ENCODE peak calls at places on chromosomes 6 and 20, in seven cellular contexts. K, P, R, B, J, F and Y are unnamed samples.

GRCh38 chr6:146700078-146700686 is 101.4 kb downstream of the ADGB start:
- DNase-seq in F (peak), K (no peak), P (peak), R (no peak), B (peak), J (peak), Y (peak)

GRCh38 chr20:59778615-59779200 is 154.7 kb downstream of the SYCP2 start:
- DNase-seq in F (no peak), R (peak), P (no peak), J (no peak), K (no peak), B (no peak), Y (no peak)

GRCh38 chr6:145891126-145891525 is 73.0 kb downstream of the SHPRH start:
- DNase-seq in P (no peak), R (no peak), K (no peak), J (no peak), F (no peak), B (no peak), Y (no peak)

GRCh38 chr20:36808317-36809257 is 35.0 kb upstream of the DSN1 start:
- DNase-seq in P (peak), R (no peak), B (no peak), F (peak), J (peak), K (peak), Y (no peak)

GRCh38 chr6:85561750-85562357 is 31.8 kb downstream of the SNX14 start:
- DNase-seq in B (no peak), F (no peak), K (no peak), J (no peak), R (no peak), P (no peak), Y (no peak)

GRCh38 chr6:131980338-131980790 is 29.2 kb upstream of the CCN2 start:
- DNase-seq in K (no peak), F (no peak), B (no peak), J (no peak), P (no peak), R (no peak), Y (no peak)

GRCh38 chr6:117547688-117548621 is 54.4 kb downstream of the GOPC start:
- DNase-seq in P (peak), J (no peak), K (peak), B (peak), F (no peak), R (no peak), Y (no peak)

GRCh38 chr20:62141043-62141396 is 2.2 kb downstream of the PSMA7 start:
- DNase-seq in P (no peak), K (no peak), F (no peak), J (no peak), B (no peak), R (no peak), Y (no peak)

GRCh38 chr20:16424780-16425179 is 148.5 kb downstream of the KIF16B start:
- DNase-seq in J (no peak), P (no peak), B (no peak), F (no peak), K (no peak), R (no peak), Y (no peak)

GRCh38 chr20:62571667-62572344 is 70.5 kb upstream of the SLCO4A1 start:
- DNase-seq in B (no peak), R (no peak), J (peak), K (no peak), F (peak), P (peak), Y (no peak)

GRCh38 chr6:109025639-109026038 is 69.0 kb downstream of the SESN1 start:
- DNase-seq in J (no peak), P (no peak), F (no peak), K (no peak), B (no peak), R (no peak), Y (no peak)

GRCh38 chr6:155883334-155883731 is 427.7 kb upstream of the NOX3 start:
- DNase-seq in P (no peak), B (no peak), K (no peak), F (no peak), R (no peak), J (no peak), Y (no peak)

GRCh38 chr20:20561841-20562240 is 150.6 kb downstream of the RALGAPA2 start:
- DNase-seq in B (no peak), K (no peak), J (no peak), R (no peak), F (no peak), P (no peak), Y (no peak)

GRCh38 chr6:153553627-153554026 is 422.5 kb upstream of the RGS17 start:
- DNase-seq in P (no peak), F (no peak), J (peak), R (no peak), B (no peak), K (no peak), Y (no peak)

GRCh38 chr6:99813565-99813964 is 180.5 kb downstream of the MCHR2 start:
- DNase-seq in K (no peak), F (no peak), R (no peak), P (no peak), J (no peak), B (no peak), Y (no peak)

GRCh38 chr6:137920331-137920730 is 53.3 kb downstream of the TNFAIP3 start:
- DNase-seq in R (no peak), F (no peak), B (no peak), J (no peak), P (no peak), K (no peak), Y (no peak)

GRCh38 chr6:160978141-160978926 is 13.2 kb upstream of the MAP3K4 start:
- DNase-seq in R (peak), K (no peak), J (no peak), P (no peak), B (no peak), F (no peak), Y (no peak)

GRCh38 chr6:127949251-127949650 is 48.4 kb upstream of the THEMIS start:
- DNase-seq in B (no peak), R (no peak), F (no peak), J (no peak), P (no peak), K (no peak), Y (no peak)

GRCh38 chr20:50783903-50784302 is 11.0 kb upstream of the BCAS4 start:
- DNase-seq in P (no peak), B (no peak), R (no peak), J (no peak), K (peak), F (no peak), Y (no peak)

GRCh38 chr20:5113615-5113986 is 6.2 kb downstream of the PCNA start:
- DNase-seq in B (no peak), R (no peak), K (no peak), F (no peak), J (no peak), P (no peak), Y (no peak)

GRCh38 chr6:32369678-32370077 is 2.0 kb downstream of the TSBP1 start:
- DNase-seq in F (no peak), B (no peak), J (peak), P (no peak), K (no peak), R (no peak), Y (no peak)

GRCh38 chr6:151370509-151371078 is 20.8 kb downstream of the ZBTB2 start:
- DNase-seq in R (no peak), J (no peak), P (no peak), K (no peak), F (no peak), B (no peak), Y (no peak)

GRCh38 chr20:43803276-43803675 is 76.5 kb upstream of the GTSF1L start:
- DNase-seq in B (no peak), R (no peak), P (no peak), F (no peak), J (no peak), K (no peak), Y (no peak)

GRCh38 chr20:43798591-43799149 is 71.9 kb upstream of the GTSF1L start:
- DNase-seq in K (no peak), F (no peak), B (no peak), R (no peak), J (no peak), P (peak), Y (no peak)

GRCh38 chr20:43800186-43800585 is 73.4 kb upstream of the GTSF1L start:
- DNase-seq in B (no peak), J (no peak), F (no peak), R (no peak), P (no peak), K (no peak), Y (no peak)

GRCh38 chr20:43799741-43800140 is 72.9 kb upstream of the GTSF1L start:
- DNase-seq in F (no peak), J (no peak), B (no peak), R (no peak), P (no peak), K (no peak), Y (no peak)

DNA sequence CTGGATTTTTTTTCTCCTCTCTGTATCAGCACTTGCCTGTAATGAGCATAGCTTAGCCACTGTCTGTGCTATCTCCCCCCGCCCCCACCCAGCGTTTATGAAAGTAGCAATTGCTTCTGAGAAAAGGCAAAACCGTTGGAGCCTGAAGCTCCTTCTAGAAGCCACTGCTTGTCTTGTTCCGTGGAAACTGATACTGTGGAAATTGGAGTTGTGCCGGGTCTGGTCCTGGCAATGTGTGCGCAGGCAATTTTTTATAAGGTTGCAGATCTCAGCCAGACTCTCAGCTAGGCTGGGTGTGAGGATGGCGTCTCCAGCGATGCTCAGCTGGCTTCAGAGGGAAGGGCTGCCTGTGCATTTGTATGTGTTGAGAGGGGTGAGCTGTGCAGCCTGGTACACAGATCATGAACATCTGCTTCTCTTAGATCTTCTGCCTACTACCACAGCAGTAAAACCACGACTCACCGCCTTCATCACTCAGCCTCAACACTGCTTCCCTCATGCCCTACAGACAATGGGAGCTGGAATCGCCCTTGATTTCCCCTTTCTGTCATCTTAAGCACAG is 72.4 kb upstream of the GTSF1L start:
- DNase-seq in J (no peak), R (no peak), P (peak), F (no peak), B (no peak), K (no peak), Y (no peak)
- TF ChIP-seq POLR2AphosphoS5 in J (no peak), R (no peak), P (no peak), F (no peak), B (no peak), K (no peak), Y (no peak)

GRCh38 chr6:36131517-36132220 is 1.4 kb downstream of the MAPK13 start:
- DNase-seq in K (peak), P (peak), B (no peak), R (no peak), F (no peak), J (no peak), Y (no peak)
- H3K27ac ChIP-seq in K (peak), P (peak), B (peak), R (no peak), F (no peak), J (peak), Y (no peak)

DNA sequence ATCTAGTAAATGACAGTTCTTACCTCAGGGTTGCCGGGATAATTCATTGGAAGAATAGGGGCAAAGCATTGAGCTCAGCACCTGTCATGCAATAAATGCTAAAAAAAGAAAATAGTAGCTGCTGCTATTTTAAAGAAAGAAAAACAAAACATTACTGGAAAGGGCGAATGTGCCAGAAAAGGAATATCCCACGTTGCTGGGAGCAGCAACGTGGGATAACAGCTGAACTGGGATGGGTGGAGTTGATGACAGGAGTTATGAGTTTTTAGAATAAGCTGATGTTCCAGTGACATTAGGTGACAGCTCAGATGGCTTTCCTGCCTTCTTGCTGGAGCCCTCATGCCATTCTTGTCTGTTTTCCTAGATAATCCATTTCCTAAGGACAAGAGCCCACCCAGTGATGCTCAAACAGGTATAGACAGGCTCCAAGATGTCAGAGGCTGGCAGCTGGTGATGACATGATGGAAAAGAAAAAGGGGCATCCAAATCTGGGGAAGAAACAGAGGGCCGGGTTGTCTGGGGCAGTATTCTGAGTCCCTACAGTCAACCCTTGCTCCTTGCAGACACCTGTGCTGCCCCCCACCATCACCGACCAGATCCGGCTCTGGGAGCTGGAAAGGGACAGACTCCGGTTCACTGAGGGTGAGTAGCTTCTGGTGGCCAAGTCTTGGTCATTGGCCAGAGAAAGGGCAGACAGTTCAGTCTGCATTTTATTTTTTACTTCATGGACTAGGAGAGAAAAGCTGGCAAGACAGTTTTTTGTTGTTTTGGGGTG is 1.1 kb upstream of the VARS2 start:
- DNase-seq in K (no peak), B (no peak), J (no peak), R (no peak), F (no peak), P (no peak), Y (no peak)
- TF ChIP-seq POLR2AphosphoS5 in K (no peak), B (no peak), J (no peak), R (no peak), F (no peak), P (no peak), Y (no peak)

DNA sequence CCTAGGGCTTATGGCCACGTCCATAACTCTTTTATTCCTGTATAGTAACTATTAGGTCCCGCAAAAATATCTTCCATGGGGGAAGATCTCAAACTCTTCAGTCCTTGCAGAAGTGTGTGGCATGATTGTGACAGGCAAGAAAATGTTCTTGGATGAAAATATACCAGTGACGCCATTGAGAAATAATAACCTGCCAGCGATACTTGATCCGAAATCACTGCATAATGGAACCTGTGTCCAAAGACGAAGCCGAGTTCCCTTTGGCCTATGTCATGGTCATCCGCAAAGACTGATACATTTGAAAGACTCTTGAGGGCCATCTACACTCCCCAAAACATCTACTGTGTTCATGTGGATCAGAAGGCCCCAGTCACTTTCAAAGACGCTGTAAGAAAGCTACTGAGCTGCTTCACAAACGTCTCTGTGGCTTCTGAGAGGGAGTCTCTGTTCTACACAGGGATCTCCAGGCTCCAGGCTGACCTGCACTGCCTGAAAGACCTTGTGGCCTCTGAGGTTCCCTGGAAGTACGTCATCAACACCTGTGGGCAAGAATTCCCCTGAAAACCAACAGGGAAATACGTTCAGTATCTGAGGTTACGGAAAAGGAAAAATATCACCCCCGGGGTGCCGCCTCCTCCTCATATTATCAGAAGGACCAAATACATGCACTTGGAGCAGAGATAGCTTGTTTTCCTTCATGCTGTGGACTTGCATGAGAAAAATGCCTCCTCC is 6.9 kb upstream of the GCNT2 start:
- DNase-seq in R (no peak), P (no peak), J (no peak), F (no peak), K (no peak), B (no peak), Y (no peak)
- H3K27ac ChIP-seq in R (no peak), P (no peak), J (no peak), F (no peak), K (no peak), B (no peak), Y (no peak)

GRCh38 chr20:53691811-53692192 is 98.2 kb upstream of the ZNF217 start:
- DNase-seq in P (no peak), B (no peak), K (no peak), F (no peak), J (no peak), R (no peak), Y (no peak)

GRCh38 chr20:53693265-53693871 is 99.7 kb upstream of the ZNF217 start:
- DNase-seq in B (no peak), K (peak), J (no peak), P (no peak), F (no peak), R (no peak), Y (no peak)

GRCh38 chr20:53688085-53688484 is 94.4 kb upstream of the ZNF217 start:
- DNase-seq in K (no peak), F (no peak), J (no peak), B (no peak), R (no peak), P (no peak), Y (no peak)

GRCh38 chr20:53692465-53693067 is 98.9 kb upstream of the ZNF217 start:
- DNase-seq in F (no peak), K (peak), B (no peak), R (no peak), J (no peak), P (no peak), Y (no peak)

GRCh38 chr20:53691060-53691810 is 97.6 kb upstream of the ZNF217 start:
- DNase-seq in F (no peak), P (no peak), B (no peak), J (peak), K (no peak), R (no peak), Y (no peak)
- TF ChIP-seq POLR2AphosphoS5 in F (no peak), P (no peak), B (no peak), J (no peak), K (no peak), R (no peak), Y (no peak)